ENCODE peak calls at places on chromosomes 1 and 21, in ten cellular contexts. P is ovary, Y is neural crest cell, R is HCT116, O is fibroblast of lung, T is AG09309, Q is stomach, W is HFF-Myc, X is fibroblast of mammary gland, N is epithelial cell of esophagus. F is an unnamed sample.

GRCh38 chr21:45299864-45300785 is 12.4 kb upstream of the POFUT2 start:
- DNase-seq in P (peak), Y (no peak), R (no peak), O (peak), T (no peak), Q (no peak), W (no peak), X (no peak), N (no peak), F (no peak)

GRCh38 chr1:53048960-53049573 is 12.9 kb upstream of the PODN start:
- DNase-seq in P (no peak), Y (no peak), R (no peak), O (no peak), T (no peak), Q (no peak), W (no peak), X (no peak), N (no peak), F (no peak)

GRCh38 chr1:227725036-227725435 is 10.1 kb downstream of the JMJD4 start:
- DNase-seq in P (no peak), Y (no peak), R (no peak), O (no peak), T (no peak), Q (no peak), W (no peak), X (no peak), N (no peak), F (no peak)

GRCh38 chr1:4796161-4796998 is 142.0 kb downstream of the AJAP1 start:
- DNase-seq in P (no peak), Y (no peak), R (no peak), O (no peak), T (no peak), Q (no peak), W (no peak), X (no peak), N (no peak), F (no peak)

GRCh38 chr1:67710417-67710816 is 25.4 kb downstream of the GADD45A start:
- DNase-seq in P (no peak), Y (no peak), R (no peak), O (peak), T (no peak), Q (no peak), W (no peak), X (peak), N (peak), F (no peak)

GRCh38 chr1:177236967-177237366 is 66.2 kb downstream of the BRINP2 start:
- DNase-seq in P (no peak), Y (no peak), R (no peak), O (no peak), T (no peak), Q (no peak), W (no peak), X (no peak), N (no peak), F (no peak)

GRCh38 chr1:232579958-232580705 is 49.8 kb downstream of the SIPA1L2 start:
- DNase-seq in P (no peak), Y (no peak), R (no peak), O (no peak), T (no peak), Q (no peak), W (no peak), X (peak), N (peak), F (no peak)

GRCh38 chr1:96995351-96995750 is 273.8 kb downstream of the PTBP2 start:
- DNase-seq in P (no peak), Y (no peak), R (no peak), O (peak), T (no peak), Q (no peak), W (no peak), X (no peak), N (no peak), F (no peak)

GRCh38 chr21:15682182-15682895 is 47.4 kb upstream of the USP25 start:
- DNase-seq in P (no peak), Y (no peak), R (no peak), O (peak), T (peak), Q (no peak), W (peak), X (peak), N (peak), F (no peak)

GRCh38 chr1:231862611-231863010 is 236.0 kb downstream of the DISC1 start:
- DNase-seq in P (no peak), Y (no peak), R (no peak), O (no peak), T (no peak), Q (no peak), W (no peak), X (no peak), N (no peak), F (no peak)

GRCh38 chr1:115705085-115706008 is 63.2 kb downstream of the CASQ2 start:
- DNase-seq in P (no peak), Y (no peak), R (no peak), O (no peak), T (no peak), Q (no peak), W (no peak), X (no peak), N (peak), F (no peak)

GRCh38 chr1:209335090-209335692 is 248.3 kb upstream of the CAMK1G start:
- DNase-seq in P (no peak), Y (peak), R (peak), O (peak), T (no peak), Q (peak), W (no peak), X (no peak), N (peak), F (no peak)

DNA sequence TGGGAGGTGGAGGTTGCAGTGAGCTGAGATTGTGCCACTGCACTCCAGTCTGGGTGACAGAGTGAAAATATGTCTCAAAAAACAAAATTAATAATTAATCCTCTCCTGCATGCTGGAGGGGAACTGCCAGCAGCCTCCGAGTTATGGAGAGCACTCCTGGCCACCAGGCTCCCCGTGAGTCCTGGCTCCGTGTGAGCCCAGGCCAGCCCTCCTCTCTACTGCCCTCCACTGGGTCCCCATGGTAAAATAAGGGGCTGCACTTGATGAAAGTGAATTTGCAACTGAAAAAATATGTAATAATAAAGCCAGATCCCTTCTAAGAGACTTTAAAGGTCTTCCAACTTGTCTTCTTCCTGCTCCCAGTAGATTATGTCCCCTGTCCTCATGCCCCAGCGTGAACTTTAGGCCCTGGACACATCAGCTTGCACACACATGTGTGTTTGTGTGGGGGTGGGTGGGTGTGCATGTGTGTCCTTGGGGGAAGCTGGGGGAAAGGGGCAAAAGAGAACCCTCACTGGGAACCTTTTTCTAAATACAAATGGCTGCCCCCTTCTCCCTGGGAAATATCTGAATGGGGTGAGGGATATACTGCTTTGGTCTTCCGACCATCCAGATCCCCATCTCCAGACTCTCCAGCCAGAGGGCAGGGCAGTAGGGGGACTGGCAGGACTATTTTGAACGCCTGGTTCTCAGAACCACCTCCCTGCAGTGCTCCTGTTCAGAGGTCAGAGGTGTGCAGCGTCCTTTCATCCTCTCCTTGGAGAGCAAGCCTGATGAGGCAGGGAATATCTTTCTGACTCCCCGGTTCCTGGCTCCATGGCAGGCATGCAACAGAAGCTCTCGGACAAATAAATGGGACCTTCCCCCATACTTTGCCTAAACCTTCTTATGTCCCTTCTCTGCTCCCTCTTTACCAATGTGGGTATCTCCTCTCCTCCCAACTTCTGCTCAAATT is 26.2 kb downstream of the NEK2 start:
- DNase-seq in P (no peak), Y (no peak), R (no peak), O (no peak), T (no peak), Q (peak), W (no peak), X (peak), N (no peak), F (no peak)
- TF ChIP-seq CTCF in P (peak), Y (no peak), R (peak), O (no peak), T (peak), Q (peak), W (peak), X (peak), N (no peak), F (peak)

DNA sequence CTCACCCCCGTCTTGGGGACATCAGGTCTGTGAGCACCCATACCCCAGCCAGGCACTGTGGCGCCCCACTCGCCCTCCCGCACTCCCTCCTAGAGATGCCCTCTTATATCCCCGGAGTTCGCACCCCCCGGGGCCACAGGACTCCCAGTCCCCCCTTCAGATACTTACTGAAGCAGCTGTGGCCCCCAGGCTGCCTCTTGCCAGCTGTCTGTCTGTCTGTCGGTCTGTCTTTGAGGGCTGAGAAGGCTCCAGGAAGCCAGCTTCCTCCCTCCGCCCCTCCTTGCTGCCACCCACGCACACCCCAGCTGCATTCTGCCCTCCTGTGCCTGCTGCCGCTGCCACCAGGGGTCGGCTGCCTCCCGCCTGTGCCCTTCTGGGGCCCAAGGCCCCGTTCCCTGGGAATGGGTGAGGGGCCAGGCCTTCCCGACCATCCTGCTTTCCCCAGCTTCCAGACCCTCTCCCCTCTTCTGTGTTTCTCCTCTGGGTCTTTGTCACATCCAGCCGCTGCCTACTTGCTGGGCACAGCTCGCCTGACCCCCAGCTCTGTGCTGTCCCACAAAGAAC is at the start of gene PTPN7:
- DNase-seq in P (no peak), Y (no peak), R (no peak), O (no peak), T (no peak), Q (peak), W (no peak), X (no peak), N (peak), F (no peak)
- TF ChIP-seq CTCF in P (no peak), Y (no peak), R (no peak), O (no peak), T (no peak), Q (no peak), W (no peak), X (no peak), N (no peak), F (no peak)

GRCh38 chr1:22350987-22351756 is 100.5 kb upstream of the ZBTB40 start:
- DNase-seq in P (no peak), Y (no peak), R (no peak), O (no peak), T (no peak), Q (no peak), W (no peak), X (no peak), N (no peak), F (no peak)

GRCh38 chr1:22350171-22350961 is 101.3 kb upstream of the ZBTB40 start:
- DNase-seq in P (no peak), Y (no peak), R (no peak), O (no peak), T (no peak), Q (no peak), W (no peak), X (no peak), N (no peak), F (no peak)

GRCh38 chr1:22344851-22345560 is 106.6 kb upstream of the ZBTB40 start:
- DNase-seq in P (no peak), Y (no peak), R (no peak), O (no peak), T (no peak), Q (no peak), W (no peak), X (no peak), N (no peak), F (no peak)

GRCh38 chr1:22349302-22350043 is 102.2 kb upstream of the ZBTB40 start:
- DNase-seq in P (no peak), Y (no peak), R (no peak), O (no peak), T (no peak), Q (no peak), W (no peak), X (no peak), N (no peak), F (no peak)

DNA sequence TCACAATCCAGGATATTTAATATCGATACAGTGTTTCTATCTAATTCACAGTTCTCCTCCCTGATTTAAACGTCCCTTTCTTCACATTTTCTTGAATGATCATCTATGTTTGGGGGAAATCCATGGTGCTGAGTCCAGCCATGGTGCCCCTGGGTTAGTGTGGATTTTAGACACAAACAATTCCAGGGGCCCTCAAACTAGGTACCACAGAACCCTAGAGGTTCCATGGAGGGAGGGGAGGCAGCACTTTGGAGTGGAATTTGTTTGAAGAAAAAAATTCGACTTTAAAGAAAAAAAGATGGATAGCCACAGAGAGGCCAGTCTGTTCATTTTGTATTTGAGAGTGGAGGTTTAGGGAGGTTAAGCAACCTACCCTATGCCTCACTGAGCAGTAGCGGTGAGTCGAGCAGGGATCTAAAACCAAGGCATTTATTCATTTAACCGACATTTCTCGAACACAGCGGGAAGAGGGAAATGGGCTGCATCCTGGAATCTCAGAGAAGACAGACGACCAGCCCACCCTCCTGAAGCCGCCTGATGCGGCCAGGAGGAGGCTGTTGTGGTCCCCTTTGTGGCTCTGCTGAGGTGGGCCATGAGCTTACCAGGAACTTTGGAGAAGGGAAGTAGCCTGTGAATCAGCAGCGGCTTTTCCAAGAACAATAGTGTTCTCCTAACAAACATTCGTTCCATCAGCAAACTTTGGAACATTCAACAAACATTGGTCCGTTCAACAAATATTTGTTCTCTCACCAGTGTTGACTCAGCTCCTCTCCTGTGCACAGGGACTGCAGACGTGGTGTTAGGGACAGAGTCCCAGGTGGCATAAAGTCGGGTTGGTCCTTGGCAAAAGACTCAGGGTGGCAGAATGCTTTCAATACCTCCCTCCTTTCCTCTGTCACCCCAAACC is 103.5 kb upstream of the ZBTB40 start:
- DNase-seq in P (no peak), Y (no peak), R (no peak), O (no peak), T (no peak), Q (no peak), W (no peak), X (no peak), N (no peak), F (no peak)
- TF ChIP-seq CTCF in P (no peak), Y (no peak), R (no peak), O (no peak), T (no peak), Q (no peak), W (no peak), X (no peak), N (no peak), F (no peak)

GRCh38 chr21:28871388-28872015 is 121.2 kb downstream of the LTN1 start:
- DNase-seq in P (no peak), Y (no peak), R (no peak), O (peak), T (no peak), Q (no peak), W (no peak), X (peak), N (peak), F (no peak)
- TF ChIP-seq CTCF in P (no peak), Y (no peak), R (no peak), O (no peak), T (no peak), Q (no peak), W (no peak), X (no peak), N (no peak), F (no peak)

DNA sequence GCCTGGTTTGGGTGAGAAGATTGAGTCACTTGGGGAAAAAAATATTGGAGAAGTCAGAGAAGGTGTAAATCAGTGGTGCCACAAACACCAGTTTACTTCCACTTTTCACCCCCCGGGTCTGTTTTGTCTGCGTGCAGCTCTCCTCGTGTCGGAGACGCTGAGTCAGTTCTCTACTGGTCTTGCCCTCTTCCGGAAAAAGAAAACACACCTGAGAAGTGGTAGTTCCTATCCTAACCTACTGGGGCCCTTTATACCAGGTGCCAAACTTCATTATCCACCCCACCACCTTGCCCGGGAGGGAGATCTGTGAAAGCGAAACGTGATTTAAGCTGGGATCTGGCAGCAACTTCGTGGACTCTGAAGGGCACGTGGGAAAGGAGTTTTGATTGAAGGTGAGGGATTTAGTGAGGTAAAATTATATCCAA is 855 bp upstream of the IVNS1ABP start:
- DNase-seq in P (no peak), Y (no peak), R (peak), O (peak), T (no peak), Q (peak), W (no peak), X (no peak), N (peak), F (peak)
- TF ChIP-seq CTCF in P (no peak), Y (peak), R (no peak), O (no peak), T (no peak), Q (no peak), W (no peak), X (no peak), N (peak), F (no peak)

GRCh38 chr21:43727571-43728466 is 8.9 kb downstream of the PDXK start:
- DNase-seq in P (peak), Y (no peak), R (no peak), O (no peak), T (no peak), Q (peak), W (no peak), X (no peak), N (peak), F (no peak)
- TF ChIP-seq CTCF in P (no peak), Y (no peak), R (peak), O (no peak), T (peak), Q (no peak), W (no peak), X (no peak), N (peak), F (peak)